ENCODE peak calls at places on chromosomes 1 and 21, in four cellular contexts. Y is GDM1, U is NCI-H1694 treated with DMSO at 0.1 percent for 48 hours, K is kidney glomerular epithelial cell. L is an unnamed sample.

GRCh38 chr1:185733818-185734709 is at the start of gene HMCN1:
- DNase-seq in U (peak), Y (no peak), K (peak), L (peak)

GRCh38 chr1:83545450-83545849 is 453.5 kb downstream of the TTLL7 start:
- DNase-seq in K (no peak), U (no peak), Y (no peak), L (peak)

GRCh38 chr1:20426923-20427322 is 59.1 kb downstream of the CAMK2N1 start:
- DNase-seq in K (peak), U (no peak), Y (no peak), L (peak)

GRCh38 chr1:236147521-236148470 is 5.5 kb downstream of the GPR137B start:
- DNase-seq in Y (no peak), U (no peak), K (no peak), L (no peak)

GRCh38 chr1:59516881-59517280 is 220.0 kb downstream of the FGGY start:
- DNase-seq in Y (no peak), U (no peak), K (peak), L (no peak)

GRCh38 chr1:52927219-52928082 is at the start of gene SCP2:
- DNase-seq in Y (peak), U (peak), K (no peak), L (peak)

GRCh38 chr1:224616761-224617409 is 768 bp downstream of the CNIH3 start:
- DNase-seq in K (no peak), U (peak), Y (no peak), L (no peak)

GRCh38 chr21:33578214-33578613 is 10.3 kb downstream of the DONSON start:
- DNase-seq in Y (no peak), U (no peak), K (no peak), L (peak)

GRCh38 chr1:232383455-232384074 is 246.4 kb downstream of the SIPA1L2 start:
- DNase-seq in Y (no peak), K (no peak), U (no peak), L (no peak)

GRCh38 chr1:228445524-228445866 is 28.8 kb upstream of the TRIM17 start:
- DNase-seq in U (no peak), Y (no peak), K (no peak), L (no peak)

GRCh38 chr1:54811739-54812655 is 10.9 kb upstream of the TTC22 start:
- DNase-seq in U (no peak), Y (no peak), K (no peak), L (no peak)

L was measured in kidney tubule cell.